ENCODE peak calls at places on chromosomes 13 and 19, in six cellular contexts. L is CD8-positive, alpha-beta T cell; T is DND-41; K is A673; Y is psoas muscle; I is GM23248. E is an unnamed sample.

GRCh38 chr13:97276862-97277269 is 54.7 kb downstream of the MBNL2 start:
- DNase-seq in L (no peak), T (no peak), K (no peak), Y (no peak), I (peak; percentile 64), E (no peak)

GRCh38 chr19:44683434-44684210 is 12.3 kb downstream of the CEACAM19 start:
- DNase-seq in L (no peak), T (no peak), K (no peak), Y (no peak), I (no peak), E (no peak)

GRCh38 chr19:4974855-4975469 is 6.0 kb downstream of the KDM4B start:
- DNase-seq in L (no peak), T (no peak), K (no peak), Y (no peak), I (no peak), E (no peak)

GRCh38 chr13:29472317-29472961 is 123.0 kb downstream of the SLC7A1 start:
- DNase-seq in L (no peak), T (peak; percentile 53), K (peak; percentile 61), Y (no peak), I (peak; percentile 79), E (no peak)

GRCh38 chr13:34793301-34793700 is 148.8 kb upstream of the NBEA start:
- DNase-seq in L (no peak), T (no peak), K (no peak), Y (no peak), I (no peak), E (no peak)

GRCh38 chr13:30345426-30346100 is 38.2 kb upstream of the KATNAL1 start:
- DNase-seq in L (no peak), T (no peak), K (no peak), Y (no peak), I (no peak), E (no peak)

GRCh38 chr19:49817964-49818690 is at the start of gene MED25:
- DNase-seq in L (peak; percentile 85), T (peak; percentile 85), K (peak; percentile 91), Y (peak; percentile 89), I (peak; percentile 94), E (no peak)

GRCh38 chr13:107202371-107203023 is 634.6 kb upstream of the ARGLU1 start:
- DNase-seq in L (no peak), T (no peak), K (peak; percentile 79), Y (no peak), I (peak; percentile 76), E (no peak)

GRCh38 chr13:46307554-46307953 is 79.5 kb downstream of the RUBCNL start:
- DNase-seq in L (no peak), T (no peak), K (peak; percentile 44), Y (no peak), I (peak; percentile 37), E (no peak)

GRCh38 chr13:57629821-57630235 is 1.7 kb upstream of the PCDH17 start:
- DNase-seq in L (no peak), T (no peak), K (peak; percentile 99), Y (peak; percentile 75), I (peak; percentile 67), E (peak; percentile 45)

GRCh38 chr13:26558912-26559485 is 1.5 kb downstream of the WASF3 start:
- DNase-seq in L (no peak), T (no peak), K (no peak), Y (no peak), I (peak; percentile 16), E (no peak)

GRCh38 chr13:95535243-95535642 is 17.3 kb upstream of the CLDN10 start:
- DNase-seq in L (no peak), T (no peak), K (no peak), Y (no peak), I (peak; percentile 77), E (peak; percentile 63)

GRCh38 chr13:114132419-114133121 is at the start of gene RASA3:
- DNase-seq in L (no peak), T (peak; percentile 72), K (peak; percentile 82), Y (peak; percentile 85), I (peak; percentile 91), E (no peak)

GRCh38 chr19:4198467-4199126 is 16.1 kb downstream of the ANKRD24 start:
- DNase-seq in L (no peak), T (no peak), K (no peak), Y (no peak), I (no peak), E (no peak)

GRCh38 chr19:51089786-51090185 is 7.1 kb upstream of the KLK14 start:
- DNase-seq in L (no peak), T (no peak), K (no peak), Y (no peak), I (no peak), E (no peak)

GRCh38 chr13:51805313-51805712 is 1.4 kb upstream of the DHRS12 start:
- DNase-seq in L (no peak), T (no peak), K (no peak), Y (no peak), I (no peak), E (no peak)

GRCh38 chr19:38303517-38304351 is at the start of gene C19orf33:
- DNase-seq in L (no peak), T (no peak), K (no peak), Y (no peak), I (peak; percentile 22), E (peak; percentile 96)

GRCh38 chr13:47220453-47221150 is 323.7 kb upstream of the HTR2A start:
- DNase-seq in L (no peak), T (no peak), K (no peak), Y (no peak), I (no peak), E (no peak)

GRCh38 chr13:36858285-36858684 is 39.3 kb downstream of the RFXAP start:
- DNase-seq in L (no peak), T (no peak), K (peak; percentile 83), Y (no peak), I (peak; percentile 77), E (no peak)

GRCh38 chr19:1237754-1238372 is at the start of gene CBARP:
- DNase-seq in L (no peak), T (peak; percentile 38), K (no peak), Y (peak; percentile 51), I (peak; percentile 71), E (no peak)
- H3K4me3 ChIP-seq in L (peak within 1 kb of the TSS; percentile 23), T (peak within 1 kb of the TSS; percentile 59), K (peak within 1 kb of the TSS; percentile 86), Y (peak within 1 kb of the TSS; percentile 68), I (peak within 1 kb of the TSS; percentile 78), E (peak within 1 kb of the TSS; percentile 88)

GRCh38 chr19:7074705-7075282 is 5.3 kb downstream of the ZNF557 start:
- DNase-seq in L (no peak), T (peak; percentile 3), K (no peak), Y (no peak), I (no peak), E (no peak)
- H3K4me1 ChIP-seq in L (peaks cover 15% of the 10 kb centered on the region), T (peaks cover 14% of the 10 kb centered on the region), K (no peaks in the 10 kb centered on the region), Y (peaks cover 7% of the 10 kb centered on the region), I (peaks cover 8% of the 10 kb centered on the region), E (no peaks in the 10 kb centered on the region)

GRCh38 chr19:48654299-48655059 is 8.5 kb upstream of the CA11 start:
- DNase-seq in L (no peak), T (peak; percentile 75), K (peak; percentile 40), Y (no peak), I (no peak), E (no peak)
- H3K27ac ChIP-seq in L (no peak overlapping the region), T (peak overlapping the region; percentile 58), K (peak overlapping the region; percentile 40), Y (no peak overlapping the region), I (no peak overlapping the region), E (no peak overlapping the region)

GRCh38 chr13:101919541-101920306 is 467.2 kb downstream of the ITGBL1 start:
- DNase-seq in L (no peak), T (peak; percentile 23), K (no peak), Y (no peak), I (peak; percentile 32), E (no peak)

GRCh38 chr13:101916758-101917474 is 464.4 kb downstream of the ITGBL1 start:
- DNase-seq in L (no peak), T (no peak), K (no peak), Y (no peak), I (no peak), E (no peak)

GRCh38 chr13:101917475-101917810 is 465.0 kb downstream of the ITGBL1 start:
- DNase-seq in L (no peak), T (no peak), K (peak; percentile 34), Y (no peak), I (no peak), E (no peak)

GRCh38 chr13:101916108-101916757 is 463.8 kb downstream of the ITGBL1 start:
- DNase-seq in L (no peak), T (no peak), K (peak; percentile 61), Y (peak; percentile 17), I (peak; percentile 37), E (no peak)

GRCh38 chr13:101917833-101918755 is 465.6 kb downstream of the ITGBL1 start:
- DNase-seq in L (no peak), T (no peak), K (peak; percentile 67), Y (no peak), I (no peak), E (no peak)
- H3K4me3 ChIP-seq in L (no peak overlapping the region), T (no peak overlapping the region), K (peak overlapping the region; percentile 49), Y (no peak overlapping the region), I (no peak overlapping the region), E (no peak overlapping the region)

GRCh38 chr19:12787458-12787857 is 3.8 kb upstream of the JUNB start:
- DNase-seq in L (no peak), T (no peak), K (no peak), Y (no peak), I (no peak), E (no peak)
- H3K4me1 ChIP-seq in L (peaks cover 61% of the 10 kb centered on the region), T (peaks cover 59% of the 10 kb centered on the region), K (peaks cover 51% of the 10 kb centered on the region), Y (peaks cover 35% of the 10 kb centered on the region), I (peaks cover 34% of the 10 kb centered on the region), E (peaks cover 59% of the 10 kb centered on the region)

E was measured in RWPE2.